ENCODE peak calls at places on chromosomes 12 and 14, in four cellular contexts. E is T-helper 17 cell; M is Panc1; T is naive thymus-derived CD8-positive, alpha-beta T cell. G is an unnamed sample.

GRCh38 chr14:96102071-96102856 is 63.1 kb downstream of the C14orf132 start:
- ATAC-seq in E (no peak), M (no peak), T (no peak), G (no peak)

GRCh38 chr12:103731539-103731938 is 109.5 kb downstream of the NT5DC3 start:
- ATAC-seq in E (no peak), M (no peak), T (no peak), G (no peak)

GRCh38 chr12:57528176-57528575 is 5.6 kb downstream of the MBD6 start:
- ATAC-seq in E (no peak), M (no peak), T (no peak), G (no peak)

GRCh38 chr12:82120901-82121300 is 237.3 kb downstream of the CCDC59 start:
- ATAC-seq in E (no peak), M (no peak), T (no peak), G (no peak)

GRCh38 chr12:103879048-103879692 is 38.1 kb upstream of the NT5DC3 start:
- ATAC-seq in E (no peak), M (no peak), T (no peak), G (no peak)

GRCh38 chr14:99568567-99569560 is 35.1 kb downstream of the CCDC85C start:
- ATAC-seq in E (no peak), M (no peak), T (no peak), G (no peak)

GRCh38 chr12:11895421-11896064 is 175.2 kb upstream of the BCL2L14 start:
- ATAC-seq in E (no peak), M (no peak), T (no peak), G (no peak)

GRCh38 chr12:32906407-32907165 is 10.0 kb upstream of the PKP2 start:
- ATAC-seq in E (no peak), M (no peak), T (no peak), G (no peak)

GRCh38 chr14:24145700-24146621 is at the start of gene PSME2:
- ATAC-seq in E (no peak), M (no peak), T (no peak), G (no peak)

GRCh38 chr12:73352826-73353225 is 1080.7 kb downstream of the TRHDE start:
- ATAC-seq in E (no peak), M (no peak), T (no peak), G (no peak)

GRCh38 chr12:109796057-109796456 is 37.1 kb downstream of the TRPV4 start:
- ATAC-seq in E (no peak), M (no peak), T (no peak), G (no peak)

GRCh38 chr14:103540816-103541493 is 12.0 kb downstream of the TRMT61A start:
- ATAC-seq in E (no peak), M (no peak), T (no peak), G (no peak)

GRCh38 chr14:63857467-63858030 is 4.7 kb downstream of the SYNE2 start:
- ATAC-seq in E (peak), M (no peak), T (no peak), G (no peak)

GRCh38 chr12:66829660-66830325 is 150.9 kb upstream of the GRIP1 start:
- ATAC-seq in E (peak), M (no peak), T (peak), G (no peak)

GRCh38 chr12:16573652-16574077 is 32.3 kb downstream of the LMO3 start:
- ATAC-seq in E (no peak), M (no peak), T (no peak), G (peak)

GRCh38 chr12:57003395-57003794 is 3.0 kb downstream of the ZBTB39 start:
- ATAC-seq in E (no peak), M (no peak), T (no peak), G (no peak)

GRCh38 chr12:131863711-131864396 is 30.6 kb upstream of the ULK1 start:
- ATAC-seq in E (no peak), M (no peak), T (no peak), G (no peak)

GRCh38 chr14:105187935-105188524 is 6.9 kb upstream of the NUDT14 start:
- ATAC-seq in E (no peak), M (no peak), T (no peak), G (no peak)

GRCh38 chr14:77590845-77591506 is 25.5 kb downstream of the SPTLC2 start:
- ATAC-seq in E (no peak), M (no peak), T (no peak), G (no peak)

GRCh38 chr12:101719566-101719965 is 19.7 kb downstream of the SYCP3 start:
- ATAC-seq in E (no peak), M (no peak), T (no peak), G (no peak)

GRCh38 chr14:71362282-71362681 is 455.0 kb downstream of the PCNX1 start:
- ATAC-seq in E (no peak), M (no peak), T (no peak), G (no peak)

GRCh38 chr14:26841920-26842741 is 244.3 kb upstream of the NOVA1 start:
- ATAC-seq in E (no peak), M (peak), T (no peak), G (peak)

GRCh38 chr14:53896773-53897172 is 59.9 kb downstream of the BMP4 start:
- ATAC-seq in E (no peak), M (no peak), T (no peak), G (no peak)

GRCh38 chr12:26696048-26696612 is 136.9 kb downstream of the ITPR2 start:
- ATAC-seq in E (no peak), M (no peak), T (no peak), G (no peak)

GRCh38 chr14:65926935-65927700 is 514.6 kb downstream of the FUT8 start:
- ATAC-seq in E (no peak), M (no peak), T (no peak), G (no peak)

GRCh38 chr12:51941669-51942455 is 9.6 kb upstream of the ACVR1B start:
- ATAC-seq in E (no peak), M (no peak), T (no peak), G (no peak)

GRCh38 chr14:54472291-54472690 is 16.5 kb downstream of the GMFB start:
- ATAC-seq in E (no peak), M (no peak), T (no peak), G (no peak)

GRCh38 chr12:47755655-47756562 is 2.8 kb downstream of the RAPGEF3 start:
- ATAC-seq in E (peak), M (no peak), T (no peak), G (no peak)

GRCh38 chr12:102950950-102951490 is 6.5 kb upstream of the ASCL1 start:
- ATAC-seq in E (no peak), M (no peak), T (no peak), G (no peak)

GRCh38 chr12:86234309-86234708 is 21.9 kb downstream of the MGAT4C start:
- ATAC-seq in E (no peak), M (no peak), T (no peak), G (no peak)

GRCh38 chr12:44812062-44812461 is 64.1 kb downstream of the NELL2 start:
- ATAC-seq in E (peak), M (no peak), T (peak), G (no peak)

GRCh38 chr12:7788316-7788689 is 899 bp upstream of the NANOG start:
- ATAC-seq in E (no peak), M (no peak), T (no peak), G (no peak)

GRCh38 chr12:75708829-75709228 is 197.4 kb upstream of the KRR1 start:
- ATAC-seq in E (no peak), M (no peak), T (no peak), G (no peak)

GRCh38 chr14:52755607-52756316 is 25.8 kb downstream of the STYX start:
- ATAC-seq in E (no peak), M (no peak), T (no peak), G (no peak)

GRCh38 chr12:20646239-20646827 is 48.8 kb upstream of the SLCO1C1 start:
- ATAC-seq in E (no peak), M (no peak), T (no peak), G (peak)

G was measured in gastroesophageal sphincter.